ENCODE peak calls at places on chromosome 17, in eight cellular contexts. N, W, R, Q, E, D, Y and M are unnamed samples.

GRCh38 chr17:35088647-35088910 is 25.1 kb upstream of the RFFL start:
- DNase-seq in Q (no peak), E (no peak), N (no peak), Y (no peak), W (no peak), D (no peak), R (no peak), M (no peak)

GRCh38 chr17:7235693-7236665 is 1.7 kb upstream of the DVL2 start:
- DNase-seq in E (peak), Y (peak), W (no peak), N (peak), R (no peak), D (no peak), Q (no peak), M (no peak)

GRCh38 chr17:81160306-81160705 is 5.0 kb upstream of the PVALEF start:
- DNase-seq in W (no peak), Y (no peak), Q (peak), R (no peak), D (no peak), N (no peak), E (no peak), M (no peak)

GRCh38 chr17:42405963-42406495 is 17.0 kb downstream of the CAVIN1 start:
- DNase-seq in Y (peak), R (no peak), W (peak), Q (peak), D (no peak), N (no peak), E (peak), M (peak)

GRCh38 chr17:73510981-73511442 is 133.2 kb downstream of the SDK2 start:
- DNase-seq in D (no peak), E (no peak), Y (no peak), Q (no peak), W (no peak), N (no peak), R (no peak), M (no peak)

GRCh38 chr17:69326302-69327059 is 452 bp downstream of the ABCA5 start:
- DNase-seq in Y (peak), R (peak), E (peak), N (peak), Q (no peak), D (no peak), W (peak), M (no peak)

GRCh38 chr17:21524211-21524591 is 148.0 kb downstream of the KCNJ12 start:
- DNase-seq in W (no peak), D (no peak), Y (peak), R (no peak), Q (no peak), N (no peak), E (no peak), M (no peak)

GRCh38 chr17:79581306-79581932 is 29.4 kb downstream of the RBFOX3 start:
- DNase-seq in Q (no peak), D (no peak), E (no peak), N (peak), W (no peak), Y (no peak), R (no peak), M (no peak)

GRCh38 chr17:78844301-78845005 is 3.8 kb upstream of the USP36 start:
- DNase-seq in Y (peak), E (no peak), N (peak), W (no peak), Q (no peak), R (no peak), D (no peak), M (no peak)

GRCh38 chr17:56824503-56824902 is 9.2 kb downstream of the C17orf67 start:
- DNase-seq in Q (no peak), D (no peak), Y (no peak), E (no peak), W (no peak), N (no peak), R (no peak), M (no peak)

GRCh38 chr17:49545007-49545660 is 30.5 kb upstream of the NXPH3 start:
- DNase-seq in R (no peak), Q (no peak), Y (no peak), W (no peak), E (no peak), N (no peak), D (no peak), M (no peak)

GRCh38 chr17:2883544-2884203 is 87.4 kb downstream of the RAP1GAP2 start:
- DNase-seq in D (no peak), R (no peak), W (no peak), Q (no peak), Y (peak), E (peak), N (peak), M (no peak)

DNA sequence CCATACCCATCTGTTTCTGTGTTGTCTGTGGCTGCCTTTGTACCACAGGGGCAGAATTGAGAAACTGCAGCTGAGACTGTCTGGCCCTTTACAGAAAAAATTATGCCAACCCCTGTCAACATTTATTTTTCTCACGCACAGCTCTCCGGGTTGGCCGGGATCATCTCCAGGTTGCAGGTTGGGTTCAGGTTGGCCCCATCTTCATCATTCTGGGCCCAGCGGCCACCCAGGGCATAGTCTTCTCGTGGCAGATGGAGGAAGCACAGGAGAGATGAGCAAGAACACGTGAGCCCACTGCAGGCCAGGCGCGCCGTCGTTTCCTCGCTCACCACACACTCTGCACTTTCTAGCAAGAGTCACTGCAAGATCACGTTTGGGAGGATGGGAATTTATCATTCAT is 66.1 kb upstream of the SEC14L1 start:
- DNase-seq in E (no peak), D (no peak), N (no peak), R (no peak), Y (no peak), W (no peak), Q (no peak), M (no peak)
- TF ChIP-seq CTCF in E (no peak), D (no peak), N (no peak), R (no peak), Y (no peak), W (no peak), Q (no peak), M (no peak)

DNA sequence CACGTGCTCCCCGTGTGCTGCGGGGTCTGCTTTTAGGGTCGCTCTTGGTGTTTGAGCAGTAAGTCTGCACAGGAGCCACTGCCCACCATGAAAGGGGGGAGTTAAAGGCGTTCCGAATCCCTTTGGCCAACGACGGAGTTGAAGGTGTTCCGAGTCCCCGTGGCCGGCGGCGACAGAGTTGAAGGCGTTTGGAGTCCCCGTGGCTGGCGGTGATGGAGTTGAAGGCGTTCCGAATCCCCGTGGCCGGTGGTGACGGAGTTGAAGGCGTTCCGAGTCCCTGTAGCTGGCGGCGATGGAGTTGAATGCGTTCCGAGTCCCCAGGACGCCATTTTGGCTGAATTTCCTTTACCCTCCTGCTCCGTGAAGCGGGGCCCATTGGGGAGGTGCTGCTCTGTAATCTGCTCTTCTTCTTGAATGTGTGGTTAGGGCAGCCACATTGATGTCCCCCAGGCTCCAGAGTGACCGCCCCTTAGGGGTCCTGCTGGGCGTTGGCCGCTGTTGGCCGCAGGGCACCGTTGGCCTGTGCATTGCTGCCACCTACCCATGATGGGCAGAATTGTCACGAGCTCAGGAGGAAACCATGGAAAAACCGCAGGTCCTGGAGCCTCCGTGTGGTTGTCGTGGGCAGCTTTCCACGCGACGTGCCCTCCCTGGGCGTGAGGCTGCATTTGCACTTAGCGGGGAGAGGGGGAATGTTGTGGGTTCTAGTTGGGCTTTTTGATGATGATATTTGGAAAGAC is 73.7 kb upstream of the ZNF750 start:
- DNase-seq in Q (no peak), R (no peak), W (no peak), D (no peak), N (peak), Y (no peak), E (no peak), M (peak)
- TF ChIP-seq CTCF in Q (peak), R (no peak), W (no peak), D (no peak), N (peak), Y (peak), E (peak), M (peak)

GRCh38 chr17:28717578-28718316 is at the start of gene RAB34:
- DNase-seq in Y (peak), D (peak), E (peak), R (no peak), Q (peak), W (peak), N (peak), M (peak)
- TF ChIP-seq CTCF in Y (peak), D (no peak), E (peak), R (no peak), Q (peak), W (no peak), N (peak), M (no peak)

GRCh38 chr17:9179602-9180001 is 158.3 kb downstream of the NTN1 start:
- DNase-seq in E (no peak), D (no peak), Y (no peak), W (no peak), Q (no peak), N (no peak), R (no peak), M (no peak)
- TF ChIP-seq CTCF in E (no peak), D (no peak), Y (no peak), W (no peak), Q (no peak), N (no peak), R (no peak), M (no peak)

DNA sequence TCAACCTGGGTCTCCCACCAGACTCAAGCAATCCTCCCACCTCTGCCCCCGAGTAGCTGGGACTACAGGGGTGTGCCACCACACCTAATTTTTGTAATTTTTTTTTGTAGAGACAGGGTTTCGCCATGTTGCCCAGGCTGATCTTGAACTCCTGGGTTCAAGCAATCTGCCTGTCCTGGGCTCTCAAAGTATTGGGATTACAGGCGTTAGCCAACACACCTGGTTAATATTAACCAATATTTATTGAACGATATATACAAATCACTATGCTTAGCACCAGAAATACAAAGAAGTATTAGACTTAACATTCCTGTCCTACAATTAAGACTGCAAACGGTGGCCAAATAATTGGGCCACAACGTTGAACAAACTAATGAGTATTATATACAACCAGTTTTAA is 4.2 kb downstream of the MBTD1 start:
- DNase-seq in E (no peak), Y (no peak), W (no peak), N (no peak), R (no peak), D (no peak), Q (no peak), M (no peak)
- TF ChIP-seq CTCF in E (no peak), Y (no peak), W (no peak), N (no peak), R (no peak), D (no peak), Q (no peak), M (no peak)

DNA sequence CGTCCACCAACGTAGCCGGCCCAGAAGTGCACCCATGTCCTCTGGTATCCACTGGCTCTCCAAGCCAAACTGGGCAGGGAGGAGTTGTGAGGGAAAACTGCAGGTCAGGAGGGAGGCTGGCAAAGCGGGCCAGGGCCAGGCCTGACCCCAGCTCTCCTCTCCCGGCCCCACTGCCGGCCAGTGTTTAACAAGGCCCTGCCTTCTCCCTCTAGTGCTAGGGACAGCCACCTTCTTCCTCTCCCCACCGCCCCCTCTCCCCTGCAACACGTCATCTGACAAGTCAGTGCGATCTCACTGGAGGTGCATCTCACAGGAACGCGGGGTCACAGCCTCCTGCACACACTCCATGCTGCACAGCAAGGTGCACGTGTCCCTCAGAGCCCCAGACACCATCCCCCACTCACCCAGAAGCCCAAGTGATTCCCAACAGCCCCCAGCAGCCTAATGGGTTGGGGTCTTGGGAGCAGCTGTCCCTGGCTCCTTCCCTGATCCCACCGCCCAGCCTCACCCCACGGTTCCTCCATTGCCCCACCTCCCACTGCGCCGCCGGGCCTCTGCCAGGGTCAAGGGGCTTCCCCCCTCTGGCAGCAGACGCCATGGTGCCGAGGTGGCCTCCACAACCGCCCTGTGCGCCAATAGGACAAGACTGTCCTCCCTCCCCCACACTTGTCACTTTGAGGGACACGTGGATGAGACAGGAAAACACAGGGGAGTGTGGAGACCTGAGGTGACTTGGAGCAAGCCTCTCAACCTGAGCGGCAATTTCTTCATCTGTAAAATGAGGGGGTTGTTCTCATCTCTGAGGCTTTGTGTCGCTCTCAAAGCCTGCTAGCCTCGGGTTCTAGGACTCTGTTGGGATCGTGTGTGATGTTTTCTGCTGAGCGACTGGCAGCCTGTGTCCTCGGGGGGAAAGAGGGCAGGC is 1.1 kb upstream of the ACE start:
- DNase-seq in E (no peak), Q (no peak), D (no peak), Y (peak), R (no peak), N (no peak), W (no peak), M (no peak)
- TF ChIP-seq CTCF in E (no peak), Q (no peak), D (no peak), Y (no peak), R (no peak), N (no peak), W (no peak), M (no peak)